ENCODE peak calls at places on chromosomes 11 and 22, in four cellular contexts. O, A, M and V are unnamed samples.

GRCh38 chr11:132342408-132342807 is 972.0 kb downstream of the NTM start:
- DNase-seq in O (no peak), M (no peak), A (no peak), V (no peak)

GRCh38 chr22:27534720-27535125 is 266.8 kb downstream of the MN1 start:
- DNase-seq in A (no peak), O (no peak), M (no peak), V (no peak)

GRCh38 chr11:30128269-30128932 is 102.4 kb upstream of the FSHB start:
- DNase-seq in A (no peak), O (no peak), M (peak; percentile 20), V (no peak)

GRCh38 chr11:59931688-59932087 is 6.5 kb upstream of the OOSP1 start:
- DNase-seq in O (no peak), M (no peak), A (no peak), V (no peak)

GRCh38 chr11:63978551-63979235 is 4.3 kb downstream of the COX8A start:
- DNase-seq in M (no peak), O (no peak), A (no peak), V (no peak)

GRCh38 chr11:4467811-4468606 is 14.4 kb upstream of the OR52K1 start:
- DNase-seq in O (no peak), A (no peak), M (no peak), V (no peak)

GRCh38 chr11:125070699-125071254 is 7.7 kb downstream of the SLC37A2 start:
- DNase-seq in A (no peak), M (no peak), O (peak; percentile 64), V (no peak)

GRCh38 chr11:75800136-75800675 is 14.8 kb upstream of the UVRAG start:
- DNase-seq in O (no peak), A (no peak), M (no peak), V (no peak)

GRCh38 chr11:95788921-95789505 is 569 bp downstream of the FAM76B start:
- DNase-seq in O (no peak), M (peak; percentile 49), A (no peak), V (peak; percentile 36)

DNA sequence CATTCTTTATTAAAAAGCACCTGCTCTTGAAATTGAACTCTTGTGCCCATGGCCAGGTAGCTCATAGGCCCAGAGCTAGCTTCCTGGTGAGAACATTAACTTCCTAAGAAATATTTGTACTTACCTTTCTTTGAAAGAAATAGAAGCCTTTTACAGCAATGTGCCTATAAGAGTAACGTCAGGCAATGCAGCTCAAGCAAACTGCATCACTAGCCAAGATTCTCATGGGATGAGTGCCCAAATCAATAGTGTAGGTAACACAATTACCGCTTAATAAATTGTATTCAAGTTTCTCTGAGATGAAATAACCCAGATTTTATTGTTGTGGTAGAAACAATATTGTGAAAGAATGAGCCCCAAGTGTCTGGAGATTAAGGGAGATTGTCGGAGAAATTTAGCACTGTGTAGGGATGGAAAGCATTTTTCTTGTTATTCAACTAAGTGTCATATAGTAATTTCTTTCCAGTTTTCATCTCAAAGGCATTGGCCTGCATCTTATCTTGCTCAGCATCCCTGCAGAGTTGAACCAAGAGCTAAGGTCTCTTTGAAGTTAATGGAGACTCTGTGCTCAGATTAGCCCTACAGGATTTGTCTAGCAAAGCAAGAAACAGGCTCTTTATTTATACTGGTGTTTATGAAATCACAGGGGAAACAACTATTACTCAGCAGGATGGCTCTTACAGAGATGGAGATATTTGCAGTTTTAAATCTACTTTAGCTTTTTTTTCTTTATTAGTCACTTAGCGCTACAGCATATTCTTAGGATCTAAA is 321.0 kb upstream of the PDGFD start:
- DNase-seq in M (no peak), O (no peak), A (no peak), V (no peak)
- H3K9me3 ChIP-seq in M (peaks cover 10% of the 10 kb centered on the region), O (no peaks in the 10 kb centered on the region), A (peaks cover 16% of the 10 kb centered on the region), V (peaks cover 4% of the 10 kb centered on the region)

DNA sequence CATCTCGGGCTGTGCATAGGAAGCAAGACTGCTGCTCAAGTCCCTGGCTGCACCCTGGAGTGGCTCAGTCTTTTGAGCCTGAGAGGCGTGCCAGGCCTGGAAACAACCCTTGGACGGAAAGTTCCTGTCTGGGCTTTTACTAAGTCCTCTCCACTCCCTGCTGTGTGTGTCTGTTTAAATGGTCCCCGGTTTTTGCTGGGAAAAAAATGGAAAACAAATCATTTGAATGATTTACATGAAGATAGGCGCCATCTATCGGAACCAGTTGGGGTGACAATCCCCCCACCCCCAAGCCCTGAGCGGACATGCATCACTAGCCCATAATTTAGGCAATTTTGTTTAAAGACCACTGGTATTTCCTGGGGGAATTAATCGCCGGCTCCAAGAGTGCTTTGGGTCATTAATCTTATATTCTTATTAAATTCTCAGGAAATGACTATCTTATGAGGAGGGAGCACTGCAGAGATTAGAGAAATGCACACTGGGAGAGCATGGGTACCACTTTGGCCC is 2.7 kb upstream of the GAB2 start:
- DNase-seq in A (peak; percentile 76), M (peak; percentile 70), O (peak; percentile 77), V (no peak)
- H3K9ac ChIP-seq in A (no peak overlapping the region), M (no peak overlapping the region), O (no peak overlapping the region), V (no peak overlapping the region)

GRCh38 chr22:47851586-47851985 is 1089.1 kb downstream of the TBC1D22A start:
- DNase-seq in A (no peak), M (no peak), O (no peak), V (no peak)

GRCh38 chr22:47848384-47848920 is 1086.0 kb downstream of the TBC1D22A start:
- DNase-seq in O (no peak), M (no peak), A (no peak), V (no peak)

GRCh38 chr22:47854226-47854625 is 1091.8 kb downstream of the TBC1D22A start:
- DNase-seq in A (no peak), O (no peak), M (no peak), V (no peak)

GRCh38 chr22:47847281-47847890 is 1084.9 kb downstream of the TBC1D22A start:
- DNase-seq in A (no peak), M (no peak), O (no peak), V (no peak)

GRCh38 chr22:47850644-47851151 is 1088.2 kb downstream of the TBC1D22A start:
- DNase-seq in O (no peak), M (no peak), A (no peak), V (no peak)
- H3K9me3 ChIP-seq in O (no peaks in the 10 kb centered on the region), M (no peaks in the 10 kb centered on the region), A (peaks cover 28% of the 10 kb centered on the region), V (no peaks in the 10 kb centered on the region)

GRCh38 chr22:37894939-37895670 is 11.0 kb upstream of the MICALL1 start:
- DNase-seq in O (no peak), A (peak; percentile 65), M (no peak), V (peak; percentile 40)
- H3K9ac ChIP-seq in O (no peak overlapping the region), A (no peak overlapping the region), M (no peak overlapping the region), V (no peak overlapping the region)

GRCh38 chr11:36059660-36060059 is 115.8 kb downstream of the LDLRAD3 start:
- DNase-seq in M (no peak), A (no peak), O (no peak), V (no peak)
- H3K9me3 ChIP-seq in M (no peaks in the 10 kb centered on the region), A (no peaks in the 10 kb centered on the region), O (no peaks in the 10 kb centered on the region), V (peaks cover 5% of the 10 kb centered on the region)

GRCh38 chr22:16925407-16925966 is 82.5 kb downstream of the GAB4 start:
- DNase-seq in A (no peak), O (no peak), M (no peak), V (no peak)

GRCh38 chr22:16917144-16918003 is 90.6 kb downstream of the GAB4 start:
- DNase-seq in M (peak; percentile 53), O (peak; percentile 50), A (peak; percentile 89), V (peak; percentile 61)

GRCh38 chr22:16922076-16922475 is 85.9 kb downstream of the GAB4 start:
- DNase-seq in M (no peak), O (no peak), A (no peak), V (no peak)
- H3K9ac ChIP-seq in M (no peak overlapping the region), O (no peak overlapping the region), A (no peak overlapping the region), V (no peak overlapping the region)

GRCh38 chr22:49233507-49234100 is 594.1 kb downstream of the BRD1 start:
- DNase-seq in M (no peak), A (peak; percentile 38), O (no peak), V (no peak)
- H3K9me3 ChIP-seq in M (no peaks in the 10 kb centered on the region), A (no peaks in the 10 kb centered on the region), O (no peaks in the 10 kb centered on the region), V (no peaks in the 10 kb centered on the region)